ENCODE peak calls at places on chromosomes 11 and 22, in six cellular contexts. H is astrocyte of the cerebellum; F is mesothelial cell of epicardium; G is progenitor cell of endocrine pancreas; T is osteocyte; D is CD8-positive, alpha-beta T cell. S is an unnamed sample.

GRCh38 chr22:27866136-27867091 is 52.6 kb downstream of the PITPNB start:
- DNase-seq in G (no peak), F (no peak), D (no peak), H (peak; percentile 76), T (no peak), S (no peak)

GRCh38 chr11:124657922-124658321 is 15.6 kb downstream of the SIAE start:
- DNase-seq in F (no peak), H (peak; percentile 42), D (no peak), G (no peak), T (no peak), S (no peak)

GRCh38 chr22:49624421-49625177 is 203.1 kb downstream of the BRD1 start:
- DNase-seq in D (no peak), G (no peak), F (no peak), T (no peak), H (no peak), S (no peak)

GRCh38 chr11:131253142-131253884 is 117.1 kb upstream of the NTM start:
- DNase-seq in H (no peak), T (no peak), G (no peak), D (no peak), F (no peak), S (no peak)

GRCh38 chr22:43173976-43174720 is 12.8 kb downstream of the TTLL12 start:
- DNase-seq in D (no peak), H (no peak), F (no peak), G (no peak), T (no peak), S (no peak)

GRCh38 chr11:7281083-7281482 is 29.4 kb downstream of the SYT9 start:
- DNase-seq in G (no peak), H (no peak), F (no peak), D (no peak), T (no peak), S (no peak)

GRCh38 chr22:43996981-43997265 is 27.2 kb upstream of the PARVB start:
- DNase-seq in G (no peak), H (no peak), F (no peak), T (no peak), D (no peak), S (no peak)

GRCh38 chr11:45886816-45887520 is 1.5 kb downstream of the MAPK8IP1 start:
- DNase-seq in T (no peak), F (no peak), G (no peak), H (no peak), D (no peak), S (no peak)

GRCh38 chr22:27461470-27461869 is 340.1 kb downstream of the MN1 start:
- DNase-seq in F (no peak), T (no peak), G (peak; percentile 18), H (peak; percentile 68), D (no peak), S (no peak)

GRCh38 chr11:17683378-17684161 is 35.8 kb upstream of the MYOD1 start:
- DNase-seq in G (no peak), H (peak; percentile 94), F (no peak), D (no peak), T (no peak), S (no peak)

GRCh38 chr22:41324818-41325528 is 23.6 kb downstream of the ZC3H7B start:
- DNase-seq in T (no peak), D (no peak), F (no peak), G (no peak), H (no peak), S (no peak)

GRCh38 chr11:73965076-73965763 is 14.4 kb downstream of the DNAJB13 start:
- DNase-seq in T (no peak), F (no peak), D (no peak), H (no peak), G (no peak), S (no peak)

GRCh38 chr11:125398994-125399638 is 96.9 kb downstream of the FEZ1 start:
- DNase-seq in H (no peak), D (no peak), G (no peak), F (no peak), T (no peak), S (no peak)

GRCh38 chr22:39080993-39081513 is 4.0 kb downstream of the APOBEC3G start:
- DNase-seq in H (no peak), T (no peak), G (no peak), F (no peak), D (no peak), S (no peak)

GRCh38 chr11:121453589-121454299 is 977 bp upstream of the SORL1-AS1 start:
- DNase-seq in G (no peak), F (no peak), H (no peak), T (no peak), D (no peak), S (no peak)

GRCh38 chr11:119067371-119068222 is at the start of gene VPS11:
- DNase-seq in F (peak; percentile 98), T (peak; percentile 98), G (peak; percentile 95), H (peak; percentile 89), D (peak; percentile 97), S (peak; percentile 91)
- TF ChIP-seq CTCF in F (no peak), T (no peak), G (no peak), H (no peak), D (no peak), S (no peak)

DNA sequence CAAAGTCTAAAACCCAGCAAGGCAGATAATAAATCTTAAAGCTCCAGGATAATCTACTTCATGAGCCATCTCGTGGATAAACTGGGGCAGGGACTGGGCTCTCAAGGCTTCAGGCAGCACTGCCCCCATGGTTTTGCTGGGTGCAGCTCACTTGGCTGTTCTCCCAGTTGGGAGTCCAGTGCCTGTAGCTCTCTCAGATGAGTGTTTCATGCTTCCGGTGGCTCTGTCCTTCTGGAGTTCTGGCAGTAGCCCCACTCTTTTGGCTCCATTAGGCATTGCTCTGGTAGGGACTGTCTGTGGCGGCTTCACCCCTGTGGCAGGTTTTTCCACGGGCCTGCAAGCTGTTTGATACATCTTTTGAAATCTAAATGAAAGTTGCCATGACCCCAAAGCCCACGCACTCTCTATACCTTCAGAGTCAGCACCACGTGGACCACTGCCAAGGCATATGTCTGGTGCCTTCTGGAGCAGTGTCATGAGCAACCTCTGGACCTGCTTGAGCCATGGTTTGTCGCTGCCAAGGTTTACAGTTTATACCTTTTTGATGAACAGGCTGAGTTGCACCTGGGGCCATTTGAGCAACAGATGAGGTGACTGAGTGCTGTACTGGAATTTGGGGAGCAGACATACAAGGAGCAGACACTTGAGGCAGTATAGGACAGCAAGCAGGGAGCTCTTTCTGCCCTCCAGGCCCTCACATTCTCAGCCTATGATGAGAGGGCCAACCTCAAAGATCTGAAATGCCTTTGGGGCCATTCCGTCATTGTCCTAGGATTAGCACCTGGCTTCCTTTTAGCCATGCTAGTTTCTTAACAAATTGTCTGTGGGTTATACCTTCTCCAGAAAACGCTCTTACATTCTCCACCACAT is 48.6 kb downstream of the MTNR1B start:
- DNase-seq in D (no peak), T (no peak), G (no peak), F (no peak), H (no peak), S (no peak)
- TF ChIP-seq CTCF in D (no peak), T (no peak), G (no peak), F (no peak), H (no peak), S (no peak)

GRCh38 chr11:117479372-117479771 is 151.7 kb downstream of the CEP164 start:
- DNase-seq in T (no peak), G (no peak), D (no peak), F (no peak), H (no peak), S (no peak)
- TF ChIP-seq CTCF in T (no peak), G (peak; percentile 28), D (no peak), F (no peak), H (no peak), S (no peak)

DNA sequence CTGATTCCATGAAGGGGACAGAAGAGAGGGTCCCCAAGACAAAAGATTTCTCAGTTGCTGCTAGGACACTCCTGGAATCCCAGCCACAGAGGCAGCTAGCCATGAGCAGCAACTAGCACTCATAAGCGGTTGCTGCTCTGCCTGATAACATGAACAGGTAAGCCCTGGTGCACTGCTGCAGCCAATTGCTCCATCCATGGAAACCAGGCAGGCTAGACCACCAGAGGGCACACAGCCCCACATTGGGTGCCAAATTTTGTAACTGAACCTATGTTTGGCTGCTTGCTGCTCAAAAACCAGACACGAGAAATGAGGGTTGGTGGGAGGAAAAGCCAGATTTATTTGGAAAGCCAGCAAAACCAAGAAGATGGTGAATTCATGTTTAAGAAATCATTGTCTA is 21.9 kb upstream of the QSER1 start:
- DNase-seq in H (no peak), T (no peak), F (no peak), D (no peak), G (no peak), S (no peak)
- TF ChIP-seq CTCF in H (peak; percentile 45), T (peak; percentile 44), F (no peak), D (peak; percentile 23), G (peak; percentile 37), S (no peak)

GRCh38 chr11:36069576-36070214 is 125.8 kb downstream of the LDLRAD3 start:
- DNase-seq in G (no peak), T (no peak), F (no peak), D (no peak), H (no peak), S (no peak)
- TF ChIP-seq CTCF in G (peak; percentile 39), T (peak; percentile 29), F (no peak), D (no peak), H (no peak), S (no peak)

S was measured in omental fat pad.